ENCODE peak calls at places on chromosomes 6 and 20, in eight cellular contexts. One of them, this sample, is unnamed.

GRCh38 chr6:18507018-18507415 is 119.9 kb downstream of the RNF144B start:
- DNase-seq in ACHN: no peak
- DNase-seq in progenitor cell of endocrine pancreas: no peak
- DNase-seq in nephron progenitor cell: peak; percentile 8
- DNase-seq in activated T-cell treated with anti-CD3 and anti-CD28 coated beads, Interleukin-2, amount 50 U/mL, for 72 hours: no peak
- DNase-seq in left ventricle myocardium inferior: no peak
- DNase-seq in T-cell: no peak
- DNase-seq in colonic mucosa: no peak
- DNase-seq in this sample: no peak

GRCh38 chr6:53139841-53140413 is 8.7 kb downstream of the GCM1 start:
- DNase-seq in ACHN: no peak
- DNase-seq in progenitor cell of endocrine pancreas: no peak
- DNase-seq in nephron progenitor cell: no peak
- DNase-seq in activated T-cell treated with anti-CD3 and anti-CD28 coated beads, Interleukin-2, amount 50 U/mL, for 72 hours: no peak
- DNase-seq in left ventricle myocardium inferior: no peak
- DNase-seq in T-cell: no peak
- DNase-seq in colonic mucosa: no peak
- DNase-seq in this sample: no peak

GRCh38 chr6:63807056-63807455 is 171.5 kb downstream of the PHF3 start:
- DNase-seq in ACHN: no peak
- DNase-seq in progenitor cell of endocrine pancreas: no peak
- DNase-seq in nephron progenitor cell: no peak
- DNase-seq in activated T-cell treated with anti-CD3 and anti-CD28 coated beads, Interleukin-2, amount 50 U/mL, for 72 hours: no peak
- DNase-seq in left ventricle myocardium inferior: no peak
- DNase-seq in T-cell: no peak
- DNase-seq in colonic mucosa: no peak
- DNase-seq in this sample: no peak

GRCh38 chr6:142297996-142298753 is 3.6 kb upstream of the ADGRG6 start:
- DNase-seq in ACHN: peak; percentile 53
- DNase-seq in progenitor cell of endocrine pancreas: no peak
- DNase-seq in nephron progenitor cell: no peak
- DNase-seq in activated T-cell treated with anti-CD3 and anti-CD28 coated beads, Interleukin-2, amount 50 U/mL, for 72 hours: no peak
- DNase-seq in left ventricle myocardium inferior: no peak
- DNase-seq in T-cell: no peak
- DNase-seq in colonic mucosa: no peak
- DNase-seq in this sample: no peak

GRCh38 chr6:97187951-97188350 is 95.1 kb downstream of the MMS22L start:
- DNase-seq in ACHN: no peak
- DNase-seq in progenitor cell of endocrine pancreas: no peak
- DNase-seq in nephron progenitor cell: no peak
- DNase-seq in activated T-cell treated with anti-CD3 and anti-CD28 coated beads, Interleukin-2, amount 50 U/mL, for 72 hours: no peak
- DNase-seq in left ventricle myocardium inferior: no peak
- DNase-seq in T-cell: no peak
- DNase-seq in colonic mucosa: no peak
- DNase-seq in this sample: no peak

GRCh38 chr6:24325978-24326377 is 31.9 kb downstream of the DCDC2 start:
- DNase-seq in ACHN: no peak
- DNase-seq in progenitor cell of endocrine pancreas: no peak
- DNase-seq in nephron progenitor cell: no peak
- DNase-seq in activated T-cell treated with anti-CD3 and anti-CD28 coated beads, Interleukin-2, amount 50 U/mL, for 72 hours: no peak
- DNase-seq in left ventricle myocardium inferior: no peak
- DNase-seq in T-cell: no peak
- DNase-seq in colonic mucosa: no peak
- DNase-seq in this sample: no peak

GRCh38 chr20:20014659-20015058 is 2.5 kb upstream of the NAA20 start:
- DNase-seq in ACHN: no peak
- DNase-seq in progenitor cell of endocrine pancreas: no peak
- DNase-seq in nephron progenitor cell: no peak
- DNase-seq in activated T-cell treated with anti-CD3 and anti-CD28 coated beads, Interleukin-2, amount 50 U/mL, for 72 hours: peak; percentile 36
- DNase-seq in left ventricle myocardium inferior: no peak
- DNase-seq in T-cell: no peak
- DNase-seq in colonic mucosa: no peak
- DNase-seq in this sample: no peak

GRCh38 chr20:20452254-20452676 is 84.4 kb downstream of the INSM1 start:
- DNase-seq in ACHN: no peak
- DNase-seq in progenitor cell of endocrine pancreas: no peak
- DNase-seq in nephron progenitor cell: peak; percentile 64
- DNase-seq in activated T-cell treated with anti-CD3 and anti-CD28 coated beads, Interleukin-2, amount 50 U/mL, for 72 hours: peak; percentile 70
- DNase-seq in left ventricle myocardium inferior: peak; percentile 46
- DNase-seq in T-cell: peak; percentile 29
- DNase-seq in colonic mucosa: peak; percentile 26
- DNase-seq in this sample: peak; percentile 84

GRCh38 chr6:1477432-1478090 is 88.2 kb downstream of the FOXF2 start:
- DNase-seq in ACHN: no peak
- DNase-seq in progenitor cell of endocrine pancreas: no peak
- DNase-seq in nephron progenitor cell: no peak
- DNase-seq in activated T-cell treated with anti-CD3 and anti-CD28 coated beads, Interleukin-2, amount 50 U/mL, for 72 hours: no peak
- DNase-seq in left ventricle myocardium inferior: no peak
- DNase-seq in T-cell: no peak
- DNase-seq in colonic mucosa: no peak
- DNase-seq in this sample: no peak

GRCh38 chr6:39681566-39682250 is 43.5 kb downstream of the KIF6 start:
- DNase-seq in ACHN: no peak
- DNase-seq in progenitor cell of endocrine pancreas: no peak
- DNase-seq in nephron progenitor cell: no peak
- DNase-seq in activated T-cell treated with anti-CD3 and anti-CD28 coated beads, Interleukin-2, amount 50 U/mL, for 72 hours: no peak
- DNase-seq in left ventricle myocardium inferior: no peak
- DNase-seq in T-cell: no peak
- DNase-seq in colonic mucosa: no peak
- DNase-seq in this sample: no peak

This sample was measured in ecto neural progenitor cell.